ENCODE peak calls at places on chromosome 9, in nine cellular contexts. J is Caco-2, F is sigmoid colon, G is Peyer's patch, B is GM23338, O is adrenal gland, Z is heart right ventricle, V is left ventricle myocardium inferior, A is left lung. U is an unnamed sample.

GRCh38 chr9:113598451-113598850 is 134.9 kb downstream of the RGS3 start:
- DNase-seq in Z (no peak), J (no peak), F (no peak), B (no peak), V (no peak), A (peak; percentile 33), G (no peak), O (no peak), U (no peak)

GRCh38 chr9:16413509-16414016 is 456.9 kb downstream of the BNC2 start:
- DNase-seq in J (peak; percentile 40), O (peak; percentile 53), Z (peak; percentile 6), F (peak; percentile 71), G (no peak), A (no peak), B (no peak), V (no peak), U (no peak)

GRCh38 chr9:99811598-99812383 is 9.9 kb upstream of the NR4A3 start:
- DNase-seq in A (no peak), V (no peak), F (no peak), J (no peak), G (no peak), Z (no peak), B (no peak), O (no peak), U (no peak)

GRCh38 chr9:3508531-3509374 is 17.0 kb downstream of the RFX3 start:
- DNase-seq in F (no peak), Z (no peak), J (no peak), O (no peak), B (no peak), V (no peak), A (no peak), G (no peak), U (no peak)

GRCh38 chr9:137709411-137710101 is 90.8 kb downstream of the EHMT1 start:
- DNase-seq in F (no peak), V (no peak), A (no peak), G (no peak), J (no peak), O (no peak), Z (no peak), B (no peak), U (no peak)

GRCh38 chr9:122333169-122333808 is 37.5 kb upstream of the PTGS1 start:
- DNase-seq in F (no peak), A (no peak), Z (no peak), J (no peak), B (peak; percentile 49), O (no peak), G (no peak), V (no peak), U (no peak)

GRCh38 chr9:135163023-135163780 is 75.7 kb downstream of the OLFM1 start:
- DNase-seq in A (no peak), J (no peak), G (no peak), F (no peak), B (no peak), O (no peak), Z (no peak), V (no peak), U (no peak)

GRCh38 chr9:120942186-120943001 is 15.8 kb upstream of the TRAF1 start:
- DNase-seq in V (no peak), B (peak; percentile 62), Z (no peak), A (no peak), J (no peak), F (peak; percentile 76), G (no peak), O (peak; percentile 81), U (peak; percentile 72)

GRCh38 chr9:91807640-91808246 is 142.3 kb downstream of the ROR2 start:
- DNase-seq in A (no peak), J (no peak), O (peak; percentile 36), V (no peak), Z (no peak), B (no peak), F (peak; percentile 57), G (no peak), U (no peak)

GRCh38 chr9:72006481-72006880 is 53.9 kb downstream of the C9orf57 start:
- DNase-seq in V (no peak), Z (no peak), J (no peak), F (no peak), A (no peak), O (no peak), B (no peak), G (no peak), U (no peak)

GRCh38 chr9:82488319-82488701 is 499.7 kb downstream of the SPATA31D1 start:
- DNase-seq in A (no peak), V (no peak), F (no peak), J (no peak), G (no peak), Z (peak; percentile 19), B (no peak), O (peak; percentile 69), U (no peak)

GRCh38 chr9:4499917-4500316 is 9.6 kb downstream of the SLC1A1 start:
- DNase-seq in A (no peak), Z (no peak), V (peak; percentile 21), B (no peak), G (no peak), O (peak; percentile 61), F (no peak), J (no peak), U (no peak)

GRCh38 chr9:135404451-135405144 is 75.0 kb upstream of the PPP1R26 start:
- DNase-seq in V (no peak), B (no peak), J (no peak), Z (no peak), A (peak; percentile 59), F (no peak), O (no peak), G (no peak), U (no peak)

GRCh38 chr9:131278421-131279111 is 2.3 kb upstream of the FAM78A start:
- DNase-seq in G (no peak), B (no peak), A (no peak), O (no peak), V (no peak), J (no peak), Z (no peak), F (no peak), U (no peak)

GRCh38 chr9:18786936-18787658 is 245.9 kb downstream of the SAXO1 start:
- DNase-seq in V (no peak), O (no peak), G (no peak), Z (no peak), A (no peak), F (no peak), J (no peak), B (no peak), U (no peak)

GRCh38 chr9:18788256-18788655 is 244.8 kb downstream of the SAXO1 start:
- DNase-seq in G (no peak), J (no peak), B (no peak), O (no peak), Z (no peak), A (no peak), F (no peak), V (no peak), U (no peak)

GRCh38 chr9:18793122-18793521 is 239.9 kb downstream of the SAXO1 start:
- DNase-seq in Z (no peak), F (no peak), V (no peak), G (no peak), J (no peak), B (no peak), A (no peak), O (no peak), U (no peak)

GRCh38 chr9:18786196-18786595 is 246.8 kb downstream of the SAXO1 start:
- DNase-seq in V (no peak), A (no peak), O (no peak), B (no peak), G (no peak), F (no peak), Z (no peak), J (no peak), U (no peak)

DNA sequence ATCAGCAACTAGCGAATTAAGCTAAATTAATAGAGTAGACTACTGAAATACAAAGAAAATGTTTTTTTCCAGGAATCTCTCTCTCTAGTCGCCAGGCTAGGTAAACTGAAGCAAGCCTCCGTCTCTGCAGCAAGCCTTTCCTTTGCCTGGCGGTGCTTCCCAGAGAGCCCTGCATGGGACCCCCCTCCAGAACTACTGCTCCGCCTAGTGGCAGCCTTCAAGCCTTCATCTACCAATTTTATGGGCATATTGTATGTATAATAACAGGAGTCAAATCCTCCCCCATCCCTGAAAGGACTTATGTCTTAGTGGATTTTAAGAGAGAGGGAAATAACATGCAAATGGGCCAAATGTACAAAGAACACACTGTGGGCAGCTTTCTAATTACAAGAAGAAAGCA is 241.9 kb downstream of the SAXO1 start:
- DNase-seq in V (no peak), B (peak; percentile 91), Z (no peak), J (peak; percentile 44), O (no peak), A (no peak), F (no peak), G (no peak), U (no peak)
- TF ChIP-seq CTCF in V (no peak), B (peak; percentile 81), Z (no peak), J (peak; percentile 62), O (no peak), A (no peak), F (no peak), G (no peak), U (no peak)

DNA sequence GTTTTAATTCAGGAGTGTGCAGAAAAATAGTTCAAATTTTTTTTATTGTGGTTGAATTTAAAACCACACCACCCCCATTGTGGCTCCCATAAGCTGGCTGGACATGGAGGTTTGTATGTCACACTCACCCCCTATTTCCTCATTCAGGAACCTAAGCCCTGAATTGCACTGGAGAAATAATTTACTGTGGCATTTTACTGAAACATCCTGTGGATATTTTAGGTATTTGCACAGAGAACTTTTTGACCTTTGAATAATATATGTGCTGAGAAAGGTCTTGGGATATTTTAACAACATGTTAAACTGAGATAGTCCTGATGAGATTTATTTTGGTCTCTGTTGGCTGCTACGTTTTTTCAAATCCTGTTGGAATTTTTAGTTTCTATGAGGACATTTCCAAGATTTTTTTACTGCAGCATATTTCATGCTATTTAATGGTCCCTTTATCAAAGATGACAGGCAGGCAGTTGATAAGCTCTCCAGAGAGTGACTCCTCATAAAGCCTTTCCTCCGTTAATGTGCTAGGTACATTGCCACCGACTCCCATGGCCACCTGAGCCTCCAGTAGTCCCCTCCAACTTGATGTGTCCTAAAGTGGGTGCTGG is 51.2 kb upstream of the PALM2AKAP2 start:
- DNase-seq in G (no peak), B (no peak), V (no peak), J (no peak), F (no peak), A (no peak), O (no peak), Z (no peak), U (no peak)
- H3K27me3 ChIP-seq in G (no peaks in the 10 kb centered on the region), B (no peaks in the 10 kb centered on the region), V (no peaks in the 10 kb centered on the region), J (peaks cover 1% of the 10 kb centered on the region), F (no peaks in the 10 kb centered on the region), A (no peaks in the 10 kb centered on the region), O (no peaks in the 10 kb centered on the region), Z (no peaks in the 10 kb centered on the region), U (no peaks in the 10 kb centered on the region)

GRCh38 chr9:104914458-104914857 is 13.5 kb downstream of the ABCA1 start:
- DNase-seq in F (no peak), B (no peak), Z (no peak), V (no peak), G (no peak), J (no peak), A (no peak), O (no peak), U (no peak)
- H3K4me1 ChIP-seq in F (no peaks in the 10 kb centered on the region), B (peaks cover 3% of the 10 kb centered on the region), Z (peaks cover 52% of the 10 kb centered on the region), V (peaks cover 91% of the 10 kb centered on the region), G (no peaks in the 10 kb centered on the region), J (peaks cover 39% of the 10 kb centered on the region), A (peaks cover 47% of the 10 kb centered on the region), O (peaks cover 89% of the 10 kb centered on the region), U (no peaks in the 10 kb centered on the region)

DNA sequence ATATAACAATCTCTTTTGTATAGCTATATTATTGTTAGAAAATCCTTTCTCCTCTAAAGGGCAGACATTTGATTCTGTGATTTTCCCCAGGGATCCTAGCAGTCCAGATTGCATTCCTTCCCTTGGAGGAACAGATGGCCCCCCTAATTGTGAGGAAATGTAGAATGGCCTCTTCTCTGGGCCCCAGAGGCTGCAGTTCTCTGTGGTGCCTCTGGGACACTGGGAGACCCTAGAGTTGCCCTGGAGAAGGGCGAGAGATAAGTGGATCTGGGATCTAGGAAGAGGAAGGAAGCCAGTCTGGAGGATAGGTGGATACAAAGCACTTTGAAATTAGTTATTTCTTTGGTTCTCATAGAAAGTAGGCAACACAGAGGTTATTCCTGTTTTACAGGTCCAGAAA is 1.9 kb upstream of the HINT2 start:
- DNase-seq in Z (no peak), G (no peak), A (no peak), B (peak; percentile 78), O (no peak), J (peak; percentile 30), V (no peak), F (no peak), U (no peak)
- TF ChIP-seq CTCF in Z (no peak), G (no peak), A (no peak), B (no peak), O (no peak), J (peak; percentile 37), V (no peak), F (no peak), U (no peak)